ENCODE peak calls at places on chromosomes 2 and 18, in nine cellular contexts. D is stomach; W is left ventricle myocardium inferior; N is endodermal cell; M is hepatocyte; U is effector memory CD4-positive, alpha-beta T cell; S is cardiac muscle cell; O is A549; L is breast epithelium. T is an unnamed sample.

GRCh38 chr2:172462393-172463381 is 35.3 kb downstream of the ITGA6 start:
- DNase-seq in N (no peak), M (no peak), D (no peak), W (no peak), S (no peak), O (no peak), L (no peak), U (peak; percentile 38), T (peak; percentile 18)

GRCh38 chr18:76620326-76620813 is 125.3 kb upstream of the ZNF516 start:
- DNase-seq in D (peak; percentile 63), O (no peak), W (peak; percentile 64), M (peak; percentile 87), U (no peak), L (no peak), N (peak; percentile 95), S (peak; percentile 76), T (no peak)

GRCh38 chr18:39946623-39947061 is 2008.4 kb upstream of the PIK3C3 start:
- DNase-seq in S (no peak), L (no peak), U (no peak), N (peak; percentile 61), O (peak; percentile 49), M (peak; percentile 28), W (no peak), D (no peak), T (no peak)

GRCh38 chr2:155633887-155634570 is 698.5 kb downstream of the NR4A2 start:
- DNase-seq in W (no peak), N (no peak), L (no peak), U (no peak), D (no peak), M (no peak), O (no peak), S (no peak), T (no peak)

GRCh38 chr2:150601280-150602038 is 114.0 kb upstream of the RND3 start:
- DNase-seq in N (no peak), U (no peak), W (no peak), M (no peak), D (no peak), L (no peak), S (no peak), O (peak; percentile 52), T (no peak)

GRCh38 chr2:209619782-209620181 is 151.8 kb upstream of the UNC80 start:
- DNase-seq in L (no peak), M (no peak), N (no peak), W (no peak), D (no peak), S (no peak), U (no peak), O (no peak), T (no peak)

GRCh38 chr2:70947556-70948184 is 12.0 kb downstream of the ATP6V1B1 start:
- DNase-seq in M (no peak), U (no peak), W (no peak), S (no peak), L (peak; percentile 14), O (no peak), N (peak; percentile 65), D (no peak), T (no peak)

GRCh38 chr2:24793752-24794477 is 690 bp downstream of the CENPO start:
- DNase-seq in D (no peak), M (peak; percentile 19), L (no peak), S (peak; percentile 46), U (no peak), O (peak; percentile 42), N (no peak), W (no peak), T (no peak)

GRCh38 chr18:74290831-74291770 is 662 bp downstream of the CYB5A start:
- DNase-seq in U (no peak), M (peak; percentile 86), N (peak; percentile 89), L (peak; percentile 73), S (peak; percentile 38), O (no peak), W (peak; percentile 22), D (peak; percentile 76), T (no peak)

GRCh38 chr2:206190689-206191088 is 31.0 kb downstream of the EEF1B2 start:
- DNase-seq in D (no peak), O (no peak), S (no peak), U (no peak), N (no peak), L (no peak), M (no peak), W (no peak), T (no peak)

GRCh38 chr18:14900435-14900834 is 152.5 kb downstream of the ANKRD30B start:
- DNase-seq in W (no peak), M (no peak), U (no peak), L (no peak), O (no peak), D (no peak), S (no peak), N (no peak), T (no peak)

GRCh38 chr18:14907420-14907819 is 159.4 kb downstream of the ANKRD30B start:
- DNase-seq in S (no peak), D (no peak), W (no peak), U (no peak), N (no peak), M (no peak), O (no peak), L (no peak), T (no peak)

GRCh38 chr18:14908541-14908940 is 160.6 kb downstream of the ANKRD30B start:
- DNase-seq in S (no peak), L (no peak), M (no peak), N (no peak), W (no peak), O (no peak), U (no peak), D (no peak), T (no peak)

GRCh38 chr18:14905350-14905749 is 157.4 kb downstream of the ANKRD30B start:
- DNase-seq in O (no peak), U (no peak), S (no peak), M (no peak), L (no peak), W (no peak), N (no peak), D (no peak), T (no peak)

GRCh38 chr18:14905979-14906378 is 158.0 kb downstream of the ANKRD30B start:
- DNase-seq in O (no peak), W (no peak), D (no peak), U (no peak), S (no peak), M (no peak), N (no peak), L (no peak), T (no peak)
- H3K9me3 ChIP-seq in O (no peaks in the 10 kb centered on the region), W (peaks cover 4% of the 10 kb centered on the region), D (no peaks in the 10 kb centered on the region), U (no peaks in the 10 kb centered on the region), S (no peaks in the 10 kb centered on the region), M (no peaks in the 10 kb centered on the region), N (peaks cover 76% of the 10 kb centered on the region), L (no peaks in the 10 kb centered on the region), T (no peaks in the 10 kb centered on the region)

GRCh38 chr18:21096760-21097159 is 14.9 kb downstream of the ROCK1 start:
- DNase-seq in O (no peak), M (no peak), U (no peak), N (no peak), D (no peak), W (no peak), S (no peak), L (no peak), T (no peak)
- H3K9me3 ChIP-seq in O (no peaks in the 10 kb centered on the region), M (no peaks in the 10 kb centered on the region), U (no peaks in the 10 kb centered on the region), N (peaks cover 5% of the 10 kb centered on the region), D (no peaks in the 10 kb centered on the region), W (no peaks in the 10 kb centered on the region), S (no peaks in the 10 kb centered on the region), L (no peaks in the 10 kb centered on the region), T (no peaks in the 10 kb centered on the region)

DNA sequence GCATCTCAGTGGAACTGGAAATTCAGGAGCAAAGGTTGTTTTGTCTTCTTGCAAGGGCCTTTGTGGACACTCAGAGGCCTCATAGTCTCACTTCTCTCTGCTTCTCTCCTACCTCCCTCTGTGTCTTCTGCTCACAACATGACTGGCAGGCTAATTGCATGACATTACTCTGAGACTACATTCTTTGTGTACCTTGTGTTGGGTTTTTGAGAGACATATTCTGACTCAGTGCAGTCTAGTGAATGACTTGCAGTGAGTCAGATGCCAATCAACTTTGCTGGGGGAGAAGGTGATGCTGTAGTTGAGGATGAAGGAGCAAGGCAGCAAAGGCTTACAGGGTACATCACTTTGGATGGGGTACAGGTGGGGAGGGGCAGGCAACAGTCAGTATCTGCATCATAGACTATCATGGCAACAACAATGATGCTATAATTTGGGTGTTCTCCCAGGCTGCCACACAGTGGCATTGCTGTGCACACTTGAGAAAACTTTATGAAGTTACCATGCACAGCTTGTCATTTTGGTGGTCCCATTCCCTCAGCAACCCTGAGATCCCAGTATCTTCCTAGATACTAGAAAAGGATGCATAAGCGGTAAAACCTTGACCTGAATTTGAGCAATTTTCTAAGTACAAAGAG is 69.3 kb upstream of the SLC16A14 start:
- DNase-seq in D (no peak), M (no peak), L (no peak), S (no peak), U (no peak), O (no peak), W (no peak), N (no peak), T (no peak)
- H3K9me3 ChIP-seq in D (no peaks in the 10 kb centered on the region), M (no peaks in the 10 kb centered on the region), L (peaks cover 9% of the 10 kb centered on the region), S (no peaks in the 10 kb centered on the region), U (no peaks in the 10 kb centered on the region), O (peaks cover 2% of the 10 kb centered on the region), W (peaks cover 16% of the 10 kb centered on the region), N (peaks cover 16% of the 10 kb centered on the region), T (peaks cover 4% of the 10 kb centered on the region)

GRCh38 chr2:168500516-168500915 is 44.4 kb downstream of the CERS6 start:
- DNase-seq in W (no peak), N (no peak), M (no peak), S (no peak), D (no peak), L (no peak), U (no peak), O (no peak), T (no peak)
- H3K9me3 ChIP-seq in W (no peaks in the 10 kb centered on the region), N (peaks cover 28% of the 10 kb centered on the region), M (no peaks in the 10 kb centered on the region), S (no peaks in the 10 kb centered on the region), D (no peaks in the 10 kb centered on the region), L (no peaks in the 10 kb centered on the region), U (no peaks in the 10 kb centered on the region), O (no peaks in the 10 kb centered on the region), T (no peaks in the 10 kb centered on the region)

GRCh38 chr18:80023173-80023572 is 11.1 kb upstream of the RBFA start:
- DNase-seq in L (no peak), U (no peak), O (peak; percentile 49), M (no peak), W (no peak), D (no peak), S (no peak), N (peak; percentile 78), T (no peak)
- H3K9me3 ChIP-seq in L (peaks cover 80% of the 10 kb centered on the region), U (peaks cover 58% of the 10 kb centered on the region), O (peaks cover 12% of the 10 kb centered on the region), M (peaks cover 35% of the 10 kb centered on the region), W (peaks cover 97% of the 10 kb centered on the region), D (peaks cover 81% of the 10 kb centered on the region), S (no peaks in the 10 kb centered on the region), N (peaks cover 62% of the 10 kb centered on the region), T (peaks cover 31% of the 10 kb centered on the region)

DNA sequence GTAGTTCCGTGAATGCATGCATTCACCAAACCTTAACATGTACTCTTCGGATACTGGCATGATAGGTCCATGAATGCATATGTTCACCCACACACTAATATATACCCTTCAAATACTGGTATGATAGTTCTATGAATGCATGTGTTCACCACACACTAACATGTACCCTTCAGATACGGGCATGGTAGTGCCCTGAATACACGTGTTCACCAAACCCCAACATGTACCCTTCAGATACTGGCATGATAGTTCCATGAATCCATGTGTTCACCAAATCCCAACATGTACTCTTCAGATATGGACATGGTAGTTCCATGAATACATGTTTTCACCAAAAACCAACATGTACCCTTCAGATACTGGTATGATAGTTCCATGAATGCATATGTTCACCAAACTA is 48.5 kb upstream of the ALKAL2 start:
- DNase-seq in L (no peak), U (no peak), O (no peak), W (no peak), N (no peak), M (no peak), S (no peak), D (no peak), T (no peak)
- H3K9me3 ChIP-seq in L (peaks cover 19% of the 10 kb centered on the region), U (no peaks in the 10 kb centered on the region), O (peaks cover 11% of the 10 kb centered on the region), W (peaks cover 48% of the 10 kb centered on the region), N (peaks cover 15% of the 10 kb centered on the region), M (no peaks in the 10 kb centered on the region), S (no peaks in the 10 kb centered on the region), D (peaks cover 31% of the 10 kb centered on the region), T (peaks cover 4% of the 10 kb centered on the region)

T was measured in T-helper 17 cell.